ENCODE peak calls at places on chromosomes 7 and 10, in five cellular contexts. One of them, this sample, is unnamed.

GRCh38 chr10:36303896-36304295 is 661.8 kb upstream of the FZD8 start:
- DNase-seq in trophoblast cell: no peak
- DNase-seq in mesenchymal stem cell: no peak
- DNase-seq in neuronal stem cell: no peak
- DNase-seq in H1: no peak
- DNase-seq in this sample: no peak

GRCh38 chr7:101333912-101334311 is 12.3 kb upstream of the IFT22 start:
- DNase-seq in neuronal stem cell: no peak
- DNase-seq in H1: no peak
- DNase-seq in mesenchymal stem cell: no peak
- DNase-seq in trophoblast cell: no peak
- DNase-seq in this sample: no peak

GRCh38 chr7:133253522-133253882 is 624 bp downstream of the EXOC4 start:
- DNase-seq in H1: no peak
- DNase-seq in trophoblast cell: peak
- DNase-seq in mesenchymal stem cell: peak
- DNase-seq in neuronal stem cell: peak
- DNase-seq in this sample: no peak

GRCh38 chr7:142383826-142384507 is 126.1 kb upstream of the PRSS58 start:
- DNase-seq in neuronal stem cell: no peak
- DNase-seq in H1: no peak
- DNase-seq in mesenchymal stem cell: peak
- DNase-seq in trophoblast cell: no peak
- DNase-seq in this sample: no peak

GRCh38 chr10:95211606-95212279 is 17.7 kb downstream of the ACSM6 start:
- DNase-seq in trophoblast cell: no peak
- DNase-seq in H1: no peak
- DNase-seq in neuronal stem cell: no peak
- DNase-seq in mesenchymal stem cell: no peak
- DNase-seq in this sample: no peak

GRCh38 chr10:5529702-5530411 is 5.1 kb downstream of the CALML3 start:
- DNase-seq in neuronal stem cell: no peak
- DNase-seq in mesenchymal stem cell: no peak
- DNase-seq in H1: no peak
- DNase-seq in trophoblast cell: no peak
- DNase-seq in this sample: no peak

GRCh38 chr10:104143829-104144228 is 21.9 kb downstream of the SFR1 start:
- DNase-seq in trophoblast cell: no peak
- DNase-seq in mesenchymal stem cell: no peak
- DNase-seq in neuronal stem cell: no peak
- DNase-seq in H1: no peak
- DNase-seq in this sample: no peak

GRCh38 chr10:123783296-123783695 is 108.3 kb downstream of the CPXM2 start:
- DNase-seq in neuronal stem cell: no peak
- DNase-seq in trophoblast cell: no peak
- DNase-seq in mesenchymal stem cell: no peak
- DNase-seq in H1: no peak
- DNase-seq in this sample: no peak

GRCh38 chr10:90806677-90807076 is 51.2 kb downstream of the HTR7 start:
- DNase-seq in H1: no peak
- DNase-seq in neuronal stem cell: no peak
- DNase-seq in trophoblast cell: no peak
- DNase-seq in mesenchymal stem cell: no peak
- DNase-seq in this sample: no peak

GRCh38 chr10:124565565-124566221 is 104.1 kb downstream of the LHPP start:
- DNase-seq in neuronal stem cell: peak
- DNase-seq in mesenchymal stem cell: no peak
- DNase-seq in H1: peak
- DNase-seq in trophoblast cell: peak
- DNase-seq in this sample: peak

GRCh38 chr7:12107841-12108249 is 103.2 kb upstream of the TMEM106B start:
- DNase-seq in H1: no peak
- DNase-seq in trophoblast cell: no peak
- DNase-seq in neuronal stem cell: no peak
- DNase-seq in mesenchymal stem cell: peak
- DNase-seq in this sample: no peak

GRCh38 chr7:110894111-110894510 is 196.8 kb upstream of the LRRN3 start:
- DNase-seq in neuronal stem cell: no peak
- DNase-seq in trophoblast cell: no peak
- DNase-seq in H1: no peak
- DNase-seq in mesenchymal stem cell: no peak
- DNase-seq in this sample: no peak

GRCh38 chr7:148485618-148486017 is 104.9 kb upstream of the C7orf33 start:
- DNase-seq in H1: no peak
- DNase-seq in neuronal stem cell: no peak
- DNase-seq in trophoblast cell: no peak
- DNase-seq in mesenchymal stem cell: peak
- DNase-seq in this sample: no peak

GRCh38 chr10:46019541-46020343 is 10.7 kb downstream of the NCOA4 start:
- DNase-seq in H1: no peak
- DNase-seq in neuronal stem cell: no peak
- DNase-seq in trophoblast cell: peak
- DNase-seq in mesenchymal stem cell: peak
- DNase-seq in this sample: no peak

GRCh38 chr7:44431091-44431608 is 59.3 kb downstream of the NUDCD3 start:
- DNase-seq in mesenchymal stem cell: no peak
- DNase-seq in H1: peak
- DNase-seq in neuronal stem cell: no peak
- DNase-seq in trophoblast cell: peak
- DNase-seq in this sample: peak

GRCh38 chr7:31084226-31084625 is 32.1 kb downstream of the ADCYAP1R1 start:
- DNase-seq in mesenchymal stem cell: no peak
- DNase-seq in trophoblast cell: no peak
- DNase-seq in neuronal stem cell: no peak
- DNase-seq in H1: no peak
- DNase-seq in this sample: no peak

GRCh38 chr7:101165958-101166602 is 711 bp upstream of the VGF start:
- DNase-seq in neuronal stem cell: no peak
- DNase-seq in mesenchymal stem cell: no peak
- DNase-seq in trophoblast cell: no peak
- DNase-seq in H1: peak
- DNase-seq in this sample: peak

GRCh38 chr10:72499697-72500096 is 126.2 kb downstream of the MICU1 start:
- DNase-seq in neuronal stem cell: no peak
- DNase-seq in H1: no peak
- DNase-seq in mesenchymal stem cell: no peak
- DNase-seq in trophoblast cell: no peak
- DNase-seq in this sample: no peak

GRCh38 chr7:69067397-69067796 is 530.9 kb upstream of the AUTS2 start:
- DNase-seq in mesenchymal stem cell: no peak
- DNase-seq in H1: peak
- DNase-seq in neuronal stem cell: no peak
- DNase-seq in trophoblast cell: peak
- DNase-seq in this sample: peak

GRCh38 chr7:121020652-121021051 is 32.1 kb downstream of the CPED1 start:
- DNase-seq in mesenchymal stem cell: peak
- DNase-seq in trophoblast cell: peak
- DNase-seq in H1: no peak
- DNase-seq in neuronal stem cell: no peak
- DNase-seq in this sample: no peak

GRCh38 chr7:152342796-152343195 is 93.0 kb downstream of the KMT2C start:
- DNase-seq in trophoblast cell: no peak
- DNase-seq in H1: no peak
- DNase-seq in neuronal stem cell: no peak
- DNase-seq in mesenchymal stem cell: no peak
- DNase-seq in this sample: no peak

GRCh38 chr10:93826355-93826754 is 67.4 kb upstream of the SLC35G1 start:
- DNase-seq in trophoblast cell: no peak
- DNase-seq in H1: no peak
- DNase-seq in mesenchymal stem cell: peak
- DNase-seq in neuronal stem cell: no peak
- DNase-seq in this sample: no peak

GRCh38 chr7:90459888-90460287 is 9.6 kb upstream of the PTTG1IP2 start:
- DNase-seq in H1: no peak
- DNase-seq in trophoblast cell: no peak
- DNase-seq in neuronal stem cell: no peak
- DNase-seq in mesenchymal stem cell: no peak
- DNase-seq in this sample: no peak

GRCh38 chr7:128876127-128876526 is 13.5 kb downstream of the ATP6V1F start:
- DNase-seq in trophoblast cell: peak
- DNase-seq in neuronal stem cell: no peak
- DNase-seq in mesenchymal stem cell: no peak
- DNase-seq in H1: no peak
- DNase-seq in this sample: no peak

GRCh38 chr10:69377936-69378335 is 38.8 kb downstream of the TACR2 start:
- DNase-seq in mesenchymal stem cell: no peak
- DNase-seq in trophoblast cell: no peak
- DNase-seq in H1: no peak
- DNase-seq in neuronal stem cell: no peak
- DNase-seq in this sample: no peak

GRCh38 chr7:131011976-131012375 is 278.0 kb upstream of the KLF14 start:
- DNase-seq in trophoblast cell: no peak
- DNase-seq in neuronal stem cell: no peak
- DNase-seq in H1: no peak
- DNase-seq in mesenchymal stem cell: peak
- DNase-seq in this sample: no peak

GRCh38 chr10:131929122-131929845 is 28.5 kb downstream of the PPP2R2D start:
- DNase-seq in H1: no peak
- DNase-seq in neuronal stem cell: no peak
- DNase-seq in mesenchymal stem cell: peak
- DNase-seq in trophoblast cell: peak
- DNase-seq in this sample: peak

GRCh38 chr7:28020302-28020940 is 160.2 kb downstream of the JAZF1 start:
- DNase-seq in trophoblast cell: peak
- DNase-seq in neuronal stem cell: peak
- DNase-seq in mesenchymal stem cell: peak
- DNase-seq in H1: peak
- DNase-seq in this sample: peak

GRCh38 chr7:16460789-16461465 is 4.6 kb downstream of the SOSTDC1 start:
- DNase-seq in mesenchymal stem cell: no peak
- DNase-seq in neuronal stem cell: no peak
- DNase-seq in trophoblast cell: no peak
- DNase-seq in H1: no peak
- DNase-seq in this sample: no peak

GRCh38 chr10:19290770-19291169 is 242.2 kb downstream of the MALRD1 start:
- DNase-seq in mesenchymal stem cell: no peak
- DNase-seq in H1: no peak
- DNase-seq in trophoblast cell: no peak
- DNase-seq in neuronal stem cell: no peak
- DNase-seq in this sample: no peak

GRCh38 chr10:33876547-33877400 is 542.3 kb upstream of the NRP1 start:
- DNase-seq in trophoblast cell: peak
- DNase-seq in H1: no peak
- DNase-seq in mesenchymal stem cell: no peak
- DNase-seq in neuronal stem cell: no peak
- DNase-seq in this sample: no peak

GRCh38 chr10:98389398-98389797 is 25.6 kb downstream of the PYROXD2 start:
- DNase-seq in trophoblast cell: no peak
- DNase-seq in H1: no peak
- DNase-seq in mesenchymal stem cell: no peak
- DNase-seq in neuronal stem cell: no peak
- DNase-seq in this sample: no peak

GRCh38 chr7:156232931-156233705 is 407.5 kb upstream of the RNF32 start:
- DNase-seq in trophoblast cell: no peak
- DNase-seq in mesenchymal stem cell: no peak
- DNase-seq in H1: peak
- DNase-seq in neuronal stem cell: no peak
- DNase-seq in this sample: no peak

GRCh38 chr10:3500408-3500856 is 284.6 kb downstream of the KLF6 start:
- DNase-seq in mesenchymal stem cell: peak
- DNase-seq in trophoblast cell: peak
- DNase-seq in H1: peak
- DNase-seq in neuronal stem cell: peak
- DNase-seq in this sample: peak

GRCh38 chr7:102951839-102952238 is 39.0 kb downstream of the LRRC17 start:
- DNase-seq in mesenchymal stem cell: no peak
- DNase-seq in H1: no peak
- DNase-seq in neuronal stem cell: no peak
- DNase-seq in trophoblast cell: no peak
- DNase-seq in this sample: no peak

DNA sequence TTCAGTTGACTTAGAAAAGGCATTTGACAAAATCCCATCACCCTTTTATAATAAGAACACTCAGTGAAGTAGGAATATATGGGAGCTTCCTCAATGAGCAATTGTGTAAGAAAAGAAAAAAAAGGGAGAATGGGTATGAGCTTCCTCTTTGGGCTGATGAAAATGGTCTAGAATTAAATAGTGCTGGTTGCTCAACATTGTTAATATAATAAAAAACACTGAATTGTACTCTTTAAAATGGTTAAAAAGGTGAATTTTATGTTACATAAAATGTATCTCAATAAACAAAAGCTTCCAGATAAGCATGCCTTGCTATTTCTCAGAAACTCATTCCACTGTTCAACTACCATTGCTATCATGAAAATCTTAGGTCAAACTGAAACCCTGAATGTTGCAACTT is 40.6 kb downstream of the LRRC17 start:
- DNase-seq in H1: no peak
- DNase-seq in trophoblast cell: no peak
- DNase-seq in neuronal stem cell: no peak
- DNase-seq in mesenchymal stem cell: no peak
- DNase-seq in this sample: no peak
- H2BK12ac ChIP-seq in H1: no peak
- H2BK12ac ChIP-seq in trophoblast cell: no peak
- H2BK12ac ChIP-seq in neuronal stem cell: no peak
- H2BK12ac ChIP-seq in mesenchymal stem cell: no peak
- H2BK12ac ChIP-seq in this sample: no peak

GRCh38 chr7:118082506-118082905 is 101.5 kb upstream of the LSM8 start:
- DNase-seq in neuronal stem cell: no peak
- DNase-seq in mesenchymal stem cell: no peak
- DNase-seq in H1: no peak
- DNase-seq in trophoblast cell: no peak
- DNase-seq in this sample: no peak
- H2BK12ac ChIP-seq in neuronal stem cell: no peak
- H2BK12ac ChIP-seq in mesenchymal stem cell: no peak
- H2BK12ac ChIP-seq in H1: no peak
- H2BK12ac ChIP-seq in trophoblast cell: no peak
- H2BK12ac ChIP-seq in this sample: no peak

GRCh38 chr7:3481435-3481834 is 180.4 kb downstream of the SDK1 start:
- DNase-seq in trophoblast cell: no peak
- DNase-seq in neuronal stem cell: no peak
- DNase-seq in mesenchymal stem cell: no peak
- DNase-seq in H1: no peak
- DNase-seq in this sample: no peak

GRCh38 chr7:3482147-3482921 is 181.3 kb downstream of the SDK1 start:
- DNase-seq in trophoblast cell: peak
- DNase-seq in H1: peak
- DNase-seq in neuronal stem cell: peak
- DNase-seq in mesenchymal stem cell: peak
- DNase-seq in this sample: peak

GRCh38 chr7:3480197-3480596 is 179.1 kb downstream of the SDK1 start:
- DNase-seq in H1: no peak
- DNase-seq in trophoblast cell: no peak
- DNase-seq in neuronal stem cell: no peak
- DNase-seq in mesenchymal stem cell: no peak
- DNase-seq in this sample: no peak
- H2BK12ac ChIP-seq in H1: no peak
- H2BK12ac ChIP-seq in trophoblast cell: no peak
- H2BK12ac ChIP-seq in neuronal stem cell: no peak
- H2BK12ac ChIP-seq in mesenchymal stem cell: no peak
- H2BK12ac ChIP-seq in this sample: no peak

DNA sequence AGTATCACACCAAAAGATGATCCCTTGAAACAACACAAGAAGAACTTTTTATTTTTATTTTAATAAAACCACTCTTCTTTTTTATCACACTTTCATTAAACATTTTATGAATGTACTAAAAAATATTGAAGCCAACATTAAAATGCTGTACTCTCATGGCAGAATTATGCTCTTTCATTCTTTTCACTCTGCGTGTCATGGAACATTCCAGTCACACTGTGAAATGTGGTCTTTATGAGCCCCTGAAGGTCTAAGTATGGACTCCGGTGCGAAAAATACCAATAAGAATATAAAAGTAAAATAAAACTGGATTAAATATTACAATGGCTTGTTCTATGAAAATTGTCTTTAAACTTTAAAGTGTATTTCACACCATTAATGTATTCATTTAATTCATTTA is 148.4 kb downstream of the TMEM26 start:
- DNase-seq in mesenchymal stem cell: no peak
- DNase-seq in neuronal stem cell: no peak
- DNase-seq in trophoblast cell: peak
- DNase-seq in H1: no peak
- DNase-seq in this sample: no peak
- H2BK12ac ChIP-seq in mesenchymal stem cell: no peak
- H2BK12ac ChIP-seq in neuronal stem cell: no peak
- H2BK12ac ChIP-seq in trophoblast cell: no peak
- H2BK12ac ChIP-seq in H1: no peak
- H2BK12ac ChIP-seq in this sample: no peak